ENCODE peak calls at places on chromosomes 12 and 14, in nine cellular contexts. A is MM.1S; N is GM23338; E is naive thymus-derived CD4-positive, alpha-beta T cell; G is Panc1; I is endothelial cell of umbilical vein; T is upper lobe of right lung; P is effector memory CD4-positive, alpha-beta T cell; F is neural progenitor cell. S is an unnamed sample. For H3K4me1 and H3K36me3, the result is how much of the 10 kb centered on the place peaks cover.

GRCh38 chr12:53231859-53232640 is at the start of gene RARG:
- DNase-seq in A (peak), G (no peak), I (no peak), T (peak), N (peak), E (peak), F (peak), P (peak), S (peak)

GRCh38 chr12:101097829-101098580 is 112.0 kb downstream of the SLC5A8 start:
- DNase-seq in N (no peak), E (no peak), F (no peak), I (no peak), T (no peak), A (no peak), G (no peak), P (no peak), S (no peak)

GRCh38 chr12:110135012-110135411 is 10.9 kb downstream of the IFT81 start:
- DNase-seq in G (no peak), E (no peak), T (no peak), I (no peak), A (no peak), P (no peak), F (no peak), N (no peak), S (no peak)

GRCh38 chr14:90443161-90444076 is 46.6 kb downstream of the CALM1 start:
- DNase-seq in T (peak), A (no peak), I (no peak), N (no peak), P (no peak), E (no peak), F (no peak), G (no peak), S (no peak)

GRCh38 chr12:52628111-52628507 is 9.8 kb upstream of the KRT73 start:
- DNase-seq in I (no peak), E (no peak), F (no peak), N (no peak), A (no peak), G (no peak), T (no peak), P (no peak), S (no peak)

GRCh38 chr14:54818201-54819133 is 84.2 kb downstream of the GCH1 start:
- DNase-seq in I (peak), A (no peak), F (peak), G (no peak), N (no peak), E (no peak), P (no peak), T (no peak), S (peak)

GRCh38 chr14:94109915-94110250 is 653 bp upstream of the IFI27 start:
- DNase-seq in N (no peak), T (no peak), F (no peak), I (no peak), G (no peak), P (no peak), A (no peak), E (no peak), S (no peak)

GRCh38 chr12:117060236-117060926 is 38.8 kb downstream of the TESC start:
- DNase-seq in G (no peak), F (peak), N (peak), I (no peak), A (no peak), T (no peak), E (no peak), P (no peak), S (no peak)

GRCh38 chr12:12266389-12266872 is 413 bp downstream of the LRP6 start:
- DNase-seq in T (no peak), N (peak), P (no peak), G (no peak), F (peak), A (no peak), I (no peak), E (no peak), S (no peak)

GRCh38 chr12:95763809-95764253 is 26.7 kb downstream of the NTN4 start:
- DNase-seq in G (peak), P (no peak), I (peak), N (no peak), T (no peak), A (no peak), F (no peak), E (no peak), S (peak)

GRCh38 chr14:93031505-93032300 is 84.0 kb downstream of the ITPK1 start:
- DNase-seq in F (no peak), P (no peak), G (no peak), E (no peak), I (no peak), T (no peak), N (no peak), A (no peak), S (no peak)

GRCh38 chr14:93029417-93029816 is 86.3 kb downstream of the ITPK1 start:
- DNase-seq in T (no peak), G (no peak), P (no peak), I (no peak), A (no peak), E (no peak), N (no peak), F (no peak), S (no peak)

GRCh38 chr14:93029911-93030555 is 85.7 kb downstream of the ITPK1 start:
- DNase-seq in P (no peak), A (no peak), G (no peak), I (no peak), F (no peak), N (no peak), E (no peak), T (no peak), S (no peak)

GRCh38 chr14:93032301-93032929 is 83.3 kb downstream of the ITPK1 start:
- DNase-seq in I (no peak), F (peak), A (no peak), T (no peak), E (no peak), G (no peak), P (no peak), N (no peak), S (no peak)

DNA sequence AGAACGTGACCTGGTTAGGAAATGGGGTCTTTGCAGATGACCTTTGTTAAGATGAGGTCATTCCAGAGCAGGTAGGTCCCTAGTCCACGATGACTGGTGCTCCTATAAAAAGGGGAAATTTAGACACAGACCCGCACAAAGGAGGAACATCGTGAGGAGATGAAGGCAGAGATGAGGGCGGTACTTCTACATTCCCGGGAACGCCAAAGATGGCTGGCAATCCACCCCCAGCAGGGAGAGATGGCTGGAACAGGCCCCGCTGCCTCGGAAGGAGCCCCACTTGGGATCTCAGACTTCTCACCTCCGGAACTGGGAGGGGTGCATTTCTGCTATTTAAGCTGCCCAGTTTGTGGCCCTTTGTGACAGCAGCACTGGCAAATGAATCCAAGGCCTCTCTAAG is 85.0 kb downstream of the ITPK1 start:
- DNase-seq in E (no peak), N (no peak), P (no peak), F (no peak), A (no peak), I (no peak), T (no peak), G (no peak), S (no peak)
- H3K4me1 ChIP-seq in E (under half), N (under half), P (under half), F (under half), A (under half), I (under half), T (under half), G (under half), S (under half)

GRCh38 chr14:73167727-73168126 is 31.4 kb downstream of the PSEN1 start:
- DNase-seq in E (no peak), G (no peak), A (no peak), P (no peak), F (no peak), T (no peak), N (no peak), I (no peak), S (no peak)

GRCh38 chr14:73166399-73166798 is 30.1 kb downstream of the PSEN1 start:
- DNase-seq in A (no peak), E (no peak), T (no peak), G (no peak), F (no peak), I (no peak), N (no peak), P (no peak), S (no peak)

GRCh38 chr14:73162271-73162670 is 26.0 kb downstream of the PSEN1 start:
- DNase-seq in A (no peak), P (no peak), T (no peak), G (no peak), I (no peak), E (no peak), F (no peak), N (no peak), S (no peak)
- H3K36me3 ChIP-seq in A (under half), P (under half), T (half or more), G (under half), I (under half), E (under half), F (under half), N (under half), S (under half)

DNA sequence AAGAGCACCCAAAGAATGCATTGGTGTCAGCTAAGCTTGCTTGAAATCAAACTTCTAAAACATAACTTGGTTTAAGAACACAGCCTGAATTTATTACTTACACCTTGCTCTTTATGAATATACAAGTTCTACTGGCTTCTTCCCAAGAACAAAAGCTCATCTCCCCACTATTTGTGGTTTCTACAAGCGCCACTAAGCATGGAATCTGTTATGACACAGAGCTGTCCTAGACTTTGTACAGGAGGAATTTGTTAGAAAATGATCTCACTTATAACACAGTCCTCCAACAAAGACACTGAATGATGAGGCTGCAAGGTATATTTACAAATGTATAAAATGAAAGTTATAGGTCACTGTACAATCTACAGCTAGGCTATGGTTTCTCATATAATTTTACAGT is 452.1 kb downstream of the BCAT1 start:
- DNase-seq in N (no peak), P (no peak), A (no peak), F (no peak), E (no peak), T (no peak), I (no peak), G (no peak), S (no peak)
- H3K4me1 ChIP-seq in N (under half), P (under half), A (under half), F (under half), E (under half), T (under half), I (under half), G (under half), S (under half)

DNA sequence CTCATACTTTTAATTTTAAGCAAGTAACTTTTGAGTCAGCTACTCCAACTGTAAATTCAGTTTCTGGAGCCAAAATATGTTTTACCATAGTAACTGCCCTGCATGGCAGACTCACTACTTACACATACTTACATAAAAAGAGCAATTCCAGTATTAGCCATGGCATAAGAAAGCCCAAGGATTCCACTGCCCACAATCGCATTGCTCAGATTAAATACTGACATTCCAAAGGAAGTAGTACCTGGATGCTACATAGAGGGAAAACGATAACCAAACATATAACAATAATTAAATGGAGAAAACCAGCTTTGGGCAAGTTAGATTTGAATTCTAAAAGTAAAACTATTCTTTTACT is 2.2 kb downstream of the SLC38A2 start:
- DNase-seq in T (no peak), F (no peak), G (no peak), N (no peak), I (no peak), P (no peak), E (no peak), A (no peak), S (no peak)
- H3K36me3 ChIP-seq in T (half or more), F (under half), G (half or more), N (half or more), I (under half), P (under half), E (under half), A (under half), S (under half)

DNA sequence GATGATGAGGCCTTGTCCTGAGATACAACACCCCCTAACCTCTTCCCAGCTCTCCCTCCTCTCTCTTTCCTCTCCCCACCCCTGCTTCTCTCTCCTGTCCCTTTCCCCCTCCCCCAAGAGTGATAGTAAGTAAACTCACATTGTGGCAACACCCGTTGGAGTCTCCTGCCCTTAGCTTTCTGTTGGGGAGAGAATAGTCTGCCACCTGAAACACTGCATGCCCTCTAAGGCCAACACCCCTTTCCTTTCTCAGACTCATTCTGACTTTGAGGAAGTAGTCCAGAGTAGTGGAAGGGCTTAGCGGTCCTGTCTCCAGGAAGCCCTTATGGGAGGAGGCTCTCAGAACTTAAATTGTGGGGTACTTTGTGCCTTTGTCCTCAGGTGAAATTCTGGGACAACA is 95.2 kb downstream of the PRKCH start:
- DNase-seq in A (no peak), G (no peak), P (no peak), I (peak), N (no peak), F (no peak), T (no peak), E (no peak), S (no peak)
- H3K4me1 ChIP-seq in A (under half), G (under half), P (half or more), I (under half), N (under half), F (under half), T (half or more), E (half or more), S (under half)

GRCh38 chr12:57797938-57798337 is 15.4 kb downstream of the TSFM start:
- DNase-seq in N (no peak), E (no peak), G (no peak), F (no peak), T (no peak), P (no peak), I (no peak), A (no peak), S (no peak)
- H3K36me3 ChIP-seq in N (under half), E (under half), G (under half), F (under half), T (half or more), P (half or more), I (under half), A (under half), S (under half)

DNA sequence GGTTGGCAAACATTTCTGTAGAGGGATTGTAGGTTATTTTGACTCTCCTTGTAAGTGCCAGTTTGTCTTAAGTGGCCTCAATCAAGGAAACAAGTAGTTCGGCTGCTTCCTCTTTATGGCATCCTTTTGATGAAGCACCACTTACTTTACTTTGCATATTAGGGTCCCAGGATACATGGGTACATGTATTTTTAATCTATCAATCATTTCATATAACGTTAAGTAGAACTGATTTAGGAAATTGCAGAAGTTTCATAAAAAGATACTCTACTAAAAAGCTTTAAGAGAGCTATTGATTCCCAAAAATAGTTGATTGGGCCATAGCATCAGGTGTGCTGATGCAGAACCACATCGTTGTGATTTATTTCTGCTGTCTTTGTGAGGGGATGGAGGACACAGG is 29.5 kb downstream of the PRKCH start:
- DNase-seq in G (no peak), I (no peak), E (no peak), N (no peak), T (no peak), A (no peak), P (no peak), F (no peak), S (no peak)
- H3K4me1 ChIP-seq in G (under half), I (half or more), E (half or more), N (under half), T (under half), A (under half), P (half or more), F (under half), S (under half)